ENCODE peak calls at places on chromosomes 5 and 9, in four cellular contexts. W, F, N and V are unnamed samples. For H3K9me3, the result is how much of the 10 kb centered on the place peaks cover.

GRCh38 chr9:101485873-101486692 is 47.6 kb upstream of the RNF20 start:
- DNase-seq in W (peak), F (no peak), N (peak), V (no peak)

GRCh38 chr9:2645569-2645968 is 24.0 kb downstream of the VLDLR start:
- DNase-seq in W (no peak), F (peak), N (no peak), V (no peak)

GRCh38 chr5:132176543-132176945 is 51.1 kb downstream of the P4HA2 start:
- DNase-seq in W (no peak), F (peak), N (peak), V (no peak)

GRCh38 chr5:126948011-126948355 is 82.4 kb downstream of the MARCHF3 start:
- DNase-seq in W (no peak), F (no peak), N (no peak), V (no peak)

GRCh38 chr5:3121813-3122212 is 370.3 kb upstream of the IRX2 start:
- DNase-seq in W (no peak), F (no peak), N (peak), V (no peak)

GRCh38 chr5:67065237-67065636 is 131.4 kb downstream of the CD180 start:
- DNase-seq in W (no peak), F (peak), N (peak), V (no peak)

GRCh38 chr5:139571543-139571942 is 10.4 kb downstream of the UBE2D2 start:
- DNase-seq in W (no peak), F (no peak), N (no peak), V (no peak)

GRCh38 chr9:96075757-96076156 is 200.3 kb downstream of the ERCC6L2 start:
- DNase-seq in W (no peak), F (no peak), N (no peak), V (no peak)

GRCh38 chr9:36041491-36041890 is 4.8 kb downstream of the RECK start:
- DNase-seq in W (no peak), F (no peak), N (no peak), V (no peak)

GRCh38 chr5:119355636-119356383 is at the start of gene TNFAIP8:
- DNase-seq in W (peak), F (no peak), N (peak), V (no peak)
- H3K27ac ChIP-seq in W (peak), F (no peak), N (no peak), V (peak)

GRCh38 chr9:138072897-138073296 is 195.3 kb downstream of the CACNA1B start:
- DNase-seq in W (no peak), F (no peak), N (no peak), V (no peak)
- H3K9me3 ChIP-seq in W (under half), F (under half), N (under half), V (under half)

GRCh38 chr5:40606077-40606765 is 73.5 kb upstream of the PTGER4 start:
- DNase-seq in W (no peak), F (no peak), N (no peak), V (no peak)
- H3K4me3 ChIP-seq in W (no peak), F (no peak), N (no peak), V (peak)

GRCh38 chr5:58738336-58738735 is 155.5 kb downstream of the RAB3C start:
- DNase-seq in W (no peak), F (no peak), N (no peak), V (no peak)

GRCh38 chr5:58739051-58739450 is 156.2 kb downstream of the RAB3C start:
- DNase-seq in W (no peak), F (no peak), N (no peak), V (no peak)

GRCh38 chr5:58735637-58736036 is 152.8 kb downstream of the RAB3C start:
- DNase-seq in W (no peak), F (no peak), N (peak), V (no peak)
- H3K27ac ChIP-seq in W (no peak), F (no peak), N (peak), V (no peak)

GRCh38 chr9:85743290-85744128 is 1.8 kb upstream of the AGTPBP1 start:
- DNase-seq in W (peak), F (no peak), N (peak), V (peak)
- H3K9me3 ChIP-seq in W (under half), F (under half), N (under half), V (under half)

DNA sequence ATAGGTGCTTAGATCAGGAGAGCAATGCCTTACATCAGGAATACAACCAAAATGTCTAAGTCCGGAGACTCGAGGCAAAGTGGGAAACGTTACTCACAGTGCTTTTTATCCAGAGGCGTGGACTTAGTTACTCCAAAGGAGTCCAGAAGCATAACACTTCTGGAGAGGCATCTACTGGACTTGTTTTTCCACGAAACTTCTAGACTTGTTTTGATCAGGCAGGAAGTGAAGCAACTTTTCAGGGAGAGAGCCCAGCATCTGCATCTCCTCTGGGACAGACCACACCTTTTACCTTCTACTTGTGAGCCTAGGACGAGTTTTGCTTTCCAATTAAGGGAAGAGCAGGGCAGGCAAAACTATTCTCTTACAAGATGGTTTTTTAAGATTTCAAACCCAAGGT is 1.2 kb upstream of the TJP2 start:
- DNase-seq in W (no peak), F (no peak), N (no peak), V (no peak)
- H3K4me3 ChIP-seq in W (no peak), F (no peak), N (no peak), V (no peak)

DNA sequence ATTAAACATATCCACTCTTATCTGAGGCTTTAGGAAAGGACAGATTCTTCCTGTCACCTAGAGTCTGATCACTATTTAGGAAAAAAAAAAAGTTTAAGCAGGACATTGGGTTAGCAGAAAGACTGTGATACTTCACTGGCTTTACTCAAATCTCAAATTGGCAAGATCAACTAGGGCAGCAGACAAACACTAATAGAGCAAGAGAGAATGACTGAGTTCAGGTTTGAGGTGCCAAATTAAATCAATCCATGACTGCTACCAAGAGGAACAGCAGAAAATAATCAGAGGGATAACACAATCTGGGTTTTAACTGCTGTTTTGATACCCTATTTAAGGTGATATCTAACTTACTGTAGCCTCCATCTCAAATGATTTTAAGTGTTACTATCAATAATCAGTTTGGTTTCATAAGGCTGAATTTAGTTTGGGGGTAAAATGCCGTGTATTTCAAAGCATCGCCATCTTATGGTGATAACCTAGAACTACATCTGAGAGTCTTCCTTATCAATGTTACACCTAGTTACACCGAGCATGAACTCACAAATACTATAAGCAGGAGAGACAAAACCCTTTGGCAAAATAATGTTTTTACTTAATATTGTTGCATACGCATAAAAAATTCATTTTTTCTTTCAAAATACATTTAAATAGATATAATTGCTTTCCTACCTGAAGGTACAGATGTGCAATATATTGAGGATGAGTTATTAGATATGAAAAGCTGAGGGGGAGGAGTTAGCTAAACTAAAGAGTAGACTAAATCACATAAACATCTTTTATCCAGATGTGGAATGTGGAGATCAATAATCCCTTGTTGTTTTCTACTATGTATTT is 286.4 kb upstream of the CDH12 start:
- DNase-seq in W (peak), F (peak), N (peak), V (no peak)
- H3K27ac ChIP-seq in W (no peak), F (no peak), N (no peak), V (no peak)

GRCh38 chr9:90816690-90817089 is 15.1 kb downstream of the SYK start:
- DNase-seq in W (no peak), F (no peak), N (no peak), V (no peak)

GRCh38 chr9:90826326-90827020 is 24.9 kb downstream of the SYK start:
- DNase-seq in W (no peak), F (no peak), N (no peak), V (no peak)

GRCh38 chr9:90822866-90823265 is 21.2 kb downstream of the SYK start:
- DNase-seq in W (no peak), F (no peak), N (no peak), V (no peak)

GRCh38 chr9:90825586-90825985 is 24.0 kb downstream of the SYK start:
- DNase-seq in W (no peak), F (no peak), N (no peak), V (no peak)

DNA sequence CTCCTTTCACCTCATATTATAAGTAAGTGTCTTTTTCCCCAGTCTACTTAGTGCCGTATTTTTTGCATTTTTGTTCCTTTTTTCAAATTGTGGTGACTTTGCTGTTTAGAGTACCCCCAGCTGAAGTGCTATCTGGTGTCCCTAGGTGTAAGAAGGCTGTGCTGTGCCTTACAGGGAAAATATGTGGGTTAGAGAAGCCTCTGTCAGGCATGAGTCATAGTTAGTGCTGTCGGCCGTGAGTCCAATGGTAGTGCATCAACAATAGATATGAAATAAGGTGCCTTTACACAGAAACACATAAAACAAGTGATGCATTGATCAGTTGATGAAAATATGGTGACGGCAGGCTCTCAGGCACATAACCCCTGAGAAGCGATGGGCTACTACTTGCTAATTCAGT is 20.1 kb downstream of the SYK start:
- DNase-seq in W (no peak), F (no peak), N (no peak), V (no peak)
- H3K9me3 ChIP-seq in W (under half), F (under half), N (under half), V (under half)

GRCh38 chr5:170126626-170127025 is 20.9 kb downstream of the FOXI1 start:
- DNase-seq in W (no peak), F (no peak), N (no peak), V (no peak)
- H3K4me3 ChIP-seq in W (no peak), F (no peak), N (no peak), V (no peak)

GRCh38 chr5:179264641-179265528 is 80.4 kb downstream of the ADAMTS2 start:
- DNase-seq in W (no peak), F (no peak), N (no peak), V (no peak)

GRCh38 chr5:179265529-179266290 is 79.6 kb downstream of the ADAMTS2 start:
- DNase-seq in W (peak), F (no peak), N (peak), V (no peak)

GRCh38 chr5:179267671-179268071 is 77.6 kb downstream of the ADAMTS2 start:
- DNase-seq in W (no peak), F (no peak), N (no peak), V (no peak)

GRCh38 chr5:179267071-179267670 is 78.1 kb downstream of the ADAMTS2 start:
- DNase-seq in W (no peak), F (no peak), N (peak), V (no peak)

DNA sequence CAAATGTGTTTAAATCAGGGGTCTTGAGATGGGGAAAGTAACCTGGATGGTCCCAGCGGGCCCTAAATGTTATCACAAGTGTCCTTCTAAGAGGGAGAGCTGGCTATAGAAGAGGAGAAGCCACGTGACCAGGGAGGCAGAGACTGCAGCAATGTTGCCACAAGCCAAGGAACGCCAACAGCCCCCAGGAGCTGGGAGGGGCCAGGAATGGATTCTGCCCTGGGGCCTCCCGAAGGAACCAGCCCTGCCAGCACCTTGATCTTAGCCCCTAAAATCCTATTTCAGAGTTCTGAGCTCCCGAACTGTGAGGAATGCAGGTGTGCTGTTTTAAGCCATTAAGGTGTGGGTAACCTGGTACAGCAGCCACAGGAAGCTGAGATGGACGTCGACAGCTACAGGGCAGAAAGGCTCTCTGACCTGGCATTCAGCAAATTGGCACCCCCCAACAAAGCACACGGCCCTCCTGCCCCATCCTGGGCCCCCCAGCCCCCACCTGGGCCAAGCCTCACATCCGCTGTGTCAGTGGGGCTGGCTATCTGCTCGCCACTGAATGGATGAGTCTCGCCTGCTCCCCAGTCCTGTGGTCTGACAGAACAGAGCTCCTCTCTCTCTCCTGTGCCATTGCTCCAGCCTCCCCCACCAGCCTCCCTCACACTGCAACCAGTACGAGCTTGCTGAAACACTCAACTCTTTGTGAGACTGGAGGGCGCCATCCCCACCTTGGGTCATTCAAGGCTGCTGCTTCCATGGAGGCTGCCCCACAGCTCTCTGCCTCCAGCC is 78.8 kb downstream of the ADAMTS2 start:
- DNase-seq in W (no peak), F (no peak), N (no peak), V (no peak)
- H3K27ac ChIP-seq in W (peak), F (no peak), N (no peak), V (no peak)